ENCODE peak calls at places on chromosome 1, in eight cellular contexts. H is breast epithelium, F is heart left ventricle, L is psoas muscle, Q is lower lobe of right lung, A is uterus, I is aorta, R is stomach. J is an unnamed sample.

GRCh38 chr1:145758116-145758515 is 38.8 kb downstream of the CD160 start:
- DNase-seq in I (no peak), F (no peak), H (no peak), L (no peak), R (no peak), A (no peak), Q (no peak), J (no peak)

GRCh38 chr1:61273167-61273705 is 190.9 kb downstream of the NFIA start:
- DNase-seq in L (no peak), I (no peak), Q (no peak), H (no peak), A (no peak), F (no peak), R (no peak), J (no peak)

GRCh38 chr1:237737938-237738610 is 152.6 kb downstream of the ZP4 start:
- DNase-seq in F (no peak), R (no peak), Q (no peak), L (no peak), I (no peak), H (no peak), A (no peak), J (no peak)

GRCh38 chr1:9197186-9198099 is 37.1 kb upstream of the H6PD start:
- DNase-seq in I (peak), L (peak), A (no peak), F (peak), R (no peak), Q (no peak), H (no peak), J (no peak)

GRCh38 chr1:201546093-201546492 is 7.2 kb downstream of the NAV1 start:
- DNase-seq in I (no peak), A (no peak), Q (no peak), H (no peak), R (no peak), F (no peak), L (no peak), J (no peak)

GRCh38 chr1:92876351-92876750 is 44.5 kb downstream of the RPL5 start:
- DNase-seq in H (no peak), Q (no peak), A (no peak), L (no peak), I (no peak), R (no peak), F (no peak), J (no peak)

GRCh38 chr1:147388969-147389368 is 146.5 kb downstream of the CHD1L start:
- DNase-seq in A (no peak), Q (no peak), R (no peak), I (no peak), F (no peak), L (no peak), H (no peak), J (no peak)

GRCh38 chr1:21590116-21590905 is 78.8 kb downstream of the RAP1GAP start:
- DNase-seq in I (no peak), H (no peak), L (no peak), F (no peak), A (no peak), Q (no peak), R (no peak), J (no peak)

GRCh38 chr1:15137807-15138206 is 15.7 kb upstream of the TMEM51 start:
- DNase-seq in R (no peak), Q (no peak), F (no peak), L (no peak), A (no peak), H (no peak), I (peak), J (no peak)

GRCh38 chr1:177227978-177228720 is 57.4 kb downstream of the BRINP2 start:
- DNase-seq in Q (no peak), L (no peak), F (no peak), R (no peak), A (no peak), I (no peak), H (no peak), J (no peak)

GRCh38 chr1:41576206-41576605 is 91.7 kb upstream of the EDN2 start:
- DNase-seq in H (no peak), I (no peak), L (no peak), A (no peak), R (peak), F (no peak), Q (no peak), J (no peak)

GRCh38 chr1:203512830-203513578 is 19.1 kb downstream of the OPTC start:
- DNase-seq in L (peak), R (peak), F (no peak), Q (no peak), I (peak), A (peak), H (peak), J (no peak)
- H3K27ac ChIP-seq in L (peak), R (no peak), F (peak), Q (no peak), I (peak), A (peak), H (peak), J (no peak)

GRCh38 chr1:150544204-150544603 is 5.0 kb upstream of the ADAMTSL4 start:
- DNase-seq in Q (no peak), I (peak), H (no peak), L (no peak), A (no peak), R (no peak), F (no peak), J (no peak)
- H3K27ac ChIP-seq in Q (no peak), I (no peak), H (no peak), L (peak), A (no peak), R (no peak), F (no peak), J (no peak)

DNA sequence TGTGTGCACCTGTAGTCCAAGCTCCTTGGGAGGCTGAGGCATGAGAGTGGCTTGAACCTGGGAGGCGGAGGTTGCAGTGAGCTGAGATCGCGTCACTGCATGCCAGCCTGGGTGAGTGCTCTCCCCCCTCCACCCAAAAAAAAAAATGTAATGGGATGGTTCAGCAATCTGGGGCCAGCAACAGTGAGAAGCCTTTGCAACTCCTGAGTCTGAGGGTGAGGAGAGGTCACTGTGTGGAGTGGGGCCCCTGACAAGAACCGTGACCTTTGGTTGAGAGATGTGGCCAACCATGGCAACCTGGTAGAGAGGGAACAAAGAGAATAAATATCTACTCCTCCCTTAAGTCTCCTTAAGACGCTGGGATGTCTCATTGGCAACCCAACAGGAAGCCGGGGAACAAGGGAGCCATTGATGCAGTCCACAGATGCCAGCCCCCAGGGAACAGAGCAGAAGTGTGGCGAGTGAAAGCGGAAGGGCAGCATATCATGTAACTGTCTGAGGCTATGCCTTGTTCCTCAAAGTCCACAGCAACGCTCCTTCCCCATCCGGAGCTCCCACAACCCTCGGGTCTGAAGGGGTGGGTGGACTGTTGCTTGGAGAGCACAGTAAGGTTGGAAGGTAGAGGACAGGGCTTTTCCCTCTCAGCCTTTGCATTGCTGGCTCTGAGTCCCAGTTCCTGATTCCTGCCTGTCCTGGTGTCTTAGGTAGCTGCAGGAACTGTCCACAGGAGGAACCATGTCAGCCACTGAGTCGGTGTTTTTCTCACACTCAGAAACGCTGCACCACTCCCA is 8.3 kb downstream of the TRNP1 start:
- DNase-seq in F (peak), H (peak), Q (peak), L (peak), A (no peak), I (peak), R (peak), J (no peak)
- H3K27ac ChIP-seq in F (no peak), H (peak), Q (peak), L (no peak), A (peak), I (peak), R (peak), J (no peak)

GRCh38 chr1:59061876-59062275 is 235.0 kb upstream of the FGGY start:
- DNase-seq in R (no peak), I (peak), Q (peak), H (peak), F (peak), A (peak), L (peak), J (no peak)
- H3K27ac ChIP-seq in R (no peak), I (peak), Q (peak), H (peak), F (peak), A (peak), L (peak), J (no peak)

DNA sequence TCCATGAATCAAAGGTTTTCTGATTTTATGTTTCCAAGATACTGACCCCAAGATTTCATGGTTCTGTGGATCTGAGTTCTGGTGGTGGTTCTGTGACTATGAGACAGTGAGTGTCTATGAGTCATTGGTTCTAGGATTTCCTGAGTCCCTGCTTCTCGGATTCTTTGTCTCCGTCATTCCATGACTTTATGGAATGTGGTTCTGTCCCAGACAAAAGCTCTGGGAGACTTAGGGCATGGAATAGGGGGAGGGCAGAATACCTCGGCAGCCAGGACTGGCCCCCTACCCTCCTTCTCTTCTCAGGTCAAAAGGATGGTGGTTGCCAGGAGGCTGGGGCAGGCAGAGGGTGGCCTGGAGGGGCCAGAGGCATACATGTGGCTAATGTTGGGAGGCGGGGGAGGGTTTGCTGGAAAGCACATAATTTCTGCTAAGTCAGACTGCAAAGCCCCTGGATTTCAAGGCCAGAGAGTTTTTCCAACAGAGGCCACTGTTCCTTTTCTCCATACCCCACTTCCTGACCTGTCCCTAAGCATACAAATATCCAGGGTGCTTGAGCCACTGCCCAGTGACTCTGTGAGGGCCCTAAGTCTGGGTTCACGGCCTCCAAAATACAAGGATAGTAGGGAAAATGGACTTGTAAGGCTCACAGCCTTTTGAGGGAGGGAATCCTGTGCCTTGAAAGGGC is 17.2 kb downstream of the CDCP2 start:
- DNase-seq in A (no peak), I (no peak), H (no peak), Q (no peak), F (no peak), L (no peak), R (no peak), J (no peak)
- H3K27ac ChIP-seq in A (no peak), I (no peak), H (no peak), Q (no peak), F (no peak), L (no peak), R (no peak), J (no peak)

DNA sequence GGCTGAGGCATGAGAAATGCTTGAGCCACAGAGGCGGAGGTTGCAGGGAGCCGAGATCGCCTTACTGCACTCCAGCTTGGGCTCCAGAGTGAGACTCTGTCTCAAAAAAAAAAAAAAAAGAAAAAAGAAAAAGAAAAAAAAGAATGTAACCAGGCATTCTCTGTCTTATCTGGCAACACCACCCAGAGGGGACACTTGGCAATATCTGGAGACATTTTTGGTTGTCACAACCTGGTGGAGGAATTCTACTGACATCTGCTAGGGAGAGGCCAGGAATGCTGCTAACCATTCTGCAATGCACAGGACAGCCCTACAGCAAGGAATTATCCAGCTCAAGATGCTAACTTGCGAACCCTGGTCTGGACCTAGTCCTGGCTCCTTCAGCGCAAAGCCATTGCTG is 2.3 kb upstream of the CNR2 start:
- DNase-seq in I (no peak), L (no peak), Q (no peak), H (no peak), R (no peak), A (no peak), F (no peak), J (no peak)
- H3K27ac ChIP-seq in I (no peak), L (no peak), Q (no peak), H (no peak), R (no peak), A (no peak), F (no peak), J (no peak)